ENCODE peak calls at places on chromosomes 16 and 17, in six cellular contexts. K is IMR-90, A is H9, P is mesendoderm, N is neuronal stem cell, S is mesenchymal stem cell. C is an unnamed sample. For H3K79me1, the result is how much of the 10 kb centered on the place peaks cover.

GRCh38 chr17:48526986-48527741 is 3.6 kb downstream of the HOXB1 start:
- DNase-seq in A (peak), K (no peak), S (no peak), N (no peak), P (no peak), C (no peak)

GRCh38 chr17:77375108-77375507 is 234.3 kb downstream of the SEC14L1 start:
- DNase-seq in P (no peak), A (no peak), N (no peak), S (no peak), K (no peak), C (peak)

GRCh38 chr16:14105976-14106375 is 34.9 kb downstream of the MRTFB start:
- DNase-seq in S (no peak), N (no peak), K (no peak), P (no peak), A (no peak), C (no peak)

GRCh38 chr17:27575100-27575911 is 55.7 kb upstream of the LGALS9 start:
- DNase-seq in K (no peak), P (no peak), N (no peak), S (no peak), A (no peak), C (peak)

GRCh38 chr17:40251576-40251975 is 32.5 kb downstream of the WIPF2 start:
- DNase-seq in A (no peak), N (no peak), S (peak), P (no peak), K (peak), C (no peak)

GRCh38 chr17:62187681-62188080 is 122.6 kb upstream of the MED13 start:
- DNase-seq in N (no peak), P (peak), K (peak), A (no peak), S (peak), C (no peak)

GRCh38 chr16:25716186-25716585 is 24.4 kb downstream of the HS3ST4 start:
- DNase-seq in P (peak), S (no peak), K (no peak), N (no peak), A (peak), C (no peak)

GRCh38 chr17:61009619-61010018 is 332.0 kb downstream of the BCAS3 start:
- DNase-seq in A (no peak), K (peak), N (no peak), P (no peak), S (peak), C (no peak)

GRCh38 chr16:754208-755097 is 6.1 kb upstream of the MSLN start:
- DNase-seq in N (no peak), K (no peak), A (no peak), P (no peak), S (no peak), C (no peak)

GRCh38 chr17:51035436-51035835 is 85.2 kb downstream of the SPAG9 start:
- DNase-seq in P (peak), N (peak), K (peak), S (peak), A (no peak), C (no peak)

GRCh38 chr16:66605177-66605999 is 884 bp downstream of the CMTM3 start:
- DNase-seq in S (peak), N (peak), P (peak), A (peak), K (peak), C (peak)

GRCh38 chr17:42459256-42459982 is 741 bp downstream of the ATP6V0A1 start:
- DNase-seq in K (peak), A (peak), N (no peak), S (peak), P (peak), C (peak)

GRCh38 chr16:87017388-87018012 is 299.7 kb downstream of the C16orf95 start:
- DNase-seq in K (peak), S (peak), N (no peak), P (peak), A (peak), C (no peak)

GRCh38 chr17:17151055-17151454 is 55.1 kb downstream of the PLD6 start:
- DNase-seq in P (no peak), K (peak), A (no peak), S (peak), N (no peak), C (peak)

GRCh38 chr16:30755955-30756780 is 5.7 kb downstream of the CFAP119 start:
- DNase-seq in P (no peak), N (no peak), S (no peak), A (no peak), K (no peak), C (no peak)

GRCh38 chr16:19753815-19754643 is 36.0 kb downstream of the IQCK start:
- DNase-seq in K (peak), A (no peak), N (no peak), P (peak), S (peak), C (no peak)

GRCh38 chr16:23286131-23286532 is 16.0 kb upstream of the SCNN1B start:
- DNase-seq in P (no peak), N (no peak), S (no peak), A (no peak), K (peak), C (peak)

GRCh38 chr16:28309811-28310311 is 17.5 kb downstream of the SBK1 start:
- DNase-seq in K (no peak), A (no peak), N (no peak), S (no peak), P (no peak), C (no peak)

GRCh38 chr17:49545007-49545660 is 30.5 kb upstream of the NXPH3 start:
- DNase-seq in N (no peak), S (no peak), P (no peak), K (no peak), A (no peak), C (no peak)

GRCh38 chr17:55318715-55319487 is 54.1 kb downstream of the HLF start:
- DNase-seq in A (no peak), S (no peak), N (no peak), P (no peak), K (no peak), C (no peak)

GRCh38 chr17:28760561-28760960 is 16.8 kb downstream of the TRAF4 start:
- DNase-seq in A (peak), P (no peak), S (no peak), K (no peak), N (no peak), C (no peak)

GRCh38 chr17:44901323-44901965 is 2.2 kb upstream of the EFTUD2 start:
- DNase-seq in A (no peak), S (peak), N (no peak), K (peak), P (no peak), C (no peak)

GRCh38 chr17:81158688-81159590 is 6.4 kb upstream of the PVALEF start:
- DNase-seq in K (no peak), P (no peak), N (no peak), S (no peak), A (no peak), C (no peak)

GRCh38 chr16:726438-727290 is at the start of the genes CCDC78 and HAGHL:
- DNase-seq in K (peak), A (peak), S (peak), N (no peak), P (peak), C (peak)

GRCh38 chr17:2337152-2337810 is at the start of gene SGSM2:
- DNase-seq in P (peak), S (peak), K (peak), N (peak), A (peak), C (no peak)

GRCh38 chr17:2331303-2331702 is 5.0 kb downstream of the TSR1 start:
- DNase-seq in A (no peak), K (no peak), S (no peak), P (no peak), N (no peak), C (no peak)

GRCh38 chr17:2337811-2338657 is 733 bp downstream of the SGSM2 start:
- DNase-seq in P (peak), K (peak), N (peak), A (peak), S (peak), C (peak)

GRCh38 chr17:2335726-2336214 is 487 bp downstream of the TSR1 start:
- DNase-seq in S (peak), A (no peak), K (no peak), N (no peak), P (peak), C (no peak)

DNA sequence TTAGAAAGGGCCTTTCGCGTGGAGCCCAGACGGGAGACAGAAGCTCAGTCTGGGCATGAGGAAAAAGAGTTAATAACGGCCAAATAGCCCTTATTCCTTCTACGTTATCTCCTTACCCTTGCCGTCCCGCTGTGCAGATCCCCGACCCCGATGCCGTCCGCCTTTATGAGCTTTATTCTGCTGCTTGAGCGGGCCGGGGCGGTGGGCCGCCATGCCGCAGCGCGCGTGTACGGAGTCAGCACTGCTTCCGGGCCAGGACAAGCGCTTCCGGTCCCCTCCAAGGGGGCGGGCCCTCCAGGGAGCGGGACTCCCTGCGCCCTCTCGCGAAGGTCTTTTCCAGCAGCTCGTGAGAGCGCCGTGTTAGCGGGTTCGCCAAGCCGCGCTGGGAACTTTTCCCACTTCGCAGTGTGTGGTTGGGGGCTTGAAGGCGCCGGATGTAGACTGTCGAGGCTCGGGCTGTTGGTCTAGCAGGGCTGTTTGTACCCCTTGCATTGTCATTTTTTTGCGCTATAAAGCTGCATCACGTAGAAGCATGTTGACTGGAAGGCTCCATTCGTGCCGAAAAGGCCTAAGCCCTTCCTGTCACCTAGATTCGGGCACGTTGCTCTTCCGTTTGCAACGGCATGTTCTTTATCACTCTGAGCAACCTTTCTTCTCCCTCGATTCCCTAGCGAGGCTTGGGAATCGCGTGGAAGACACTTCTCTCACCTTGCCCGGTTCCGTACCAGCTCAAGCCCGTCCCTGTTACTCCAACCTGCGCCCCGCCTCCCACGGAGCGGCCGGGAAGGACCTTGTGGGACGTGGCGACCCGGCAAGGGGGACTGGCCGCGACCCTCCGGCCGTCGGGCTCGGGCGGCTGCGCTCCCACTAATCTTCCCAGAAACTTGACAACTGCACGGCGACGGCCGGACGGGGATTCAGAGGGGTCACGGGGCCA is at the start of gene TSR1:
- DNase-seq in P (peak), N (peak), S (peak), A (peak), K (peak), C (peak)
- H3K23ac ChIP-seq in P (peak), N (peak), S (peak), A (no peak), K (peak), C (no peak)

GRCh38 chr16:89315791-89316581 is 98.5 kb downstream of the ZNF778 start:
- DNase-seq in S (peak), K (peak), P (no peak), A (no peak), N (no peak), C (peak)

GRCh38 chr16:89318430-89318758 is 100.9 kb downstream of the ZNF778 start:
- DNase-seq in P (no peak), S (no peak), N (no peak), A (no peak), K (no peak), C (no peak)

GRCh38 chr16:89316701-89317100 is 99.2 kb downstream of the ZNF778 start:
- DNase-seq in N (no peak), S (no peak), P (no peak), A (no peak), K (no peak), C (no peak)

GRCh38 chr16:89317729-89318429 is 100.4 kb downstream of the ZNF778 start:
- DNase-seq in P (no peak), N (no peak), K (no peak), A (no peak), S (no peak), C (no peak)

GRCh38 chr16:89317101-89317671 is 99.7 kb downstream of the ZNF778 start:
- DNase-seq in S (no peak), P (no peak), A (no peak), N (no peak), K (no peak), C (no peak)
- H3K79me1 ChIP-seq in S (under half), P (half or more), A (under half), N (half or more), K (under half), C (under half)

GRCh38 chr17:47099451-47099986 is 89.6 kb downstream of the CDC27 start:
- DNase-seq in S (no peak), K (no peak), N (no peak), A (no peak), P (peak), C (peak)

GRCh38 chr17:47102914-47103313 is 86.2 kb downstream of the CDC27 start:
- DNase-seq in P (no peak), N (no peak), A (no peak), S (no peak), K (no peak), C (no peak)

GRCh38 chr17:47096343-47096742 is 92.8 kb downstream of the CDC27 start:
- DNase-seq in P (no peak), A (no peak), N (no peak), K (no peak), S (no peak), C (no peak)

GRCh38 chr17:47095268-47095667 is 93.8 kb downstream of the CDC27 start:
- DNase-seq in N (no peak), S (no peak), K (no peak), A (no peak), P (no peak), C (no peak)

DNA sequence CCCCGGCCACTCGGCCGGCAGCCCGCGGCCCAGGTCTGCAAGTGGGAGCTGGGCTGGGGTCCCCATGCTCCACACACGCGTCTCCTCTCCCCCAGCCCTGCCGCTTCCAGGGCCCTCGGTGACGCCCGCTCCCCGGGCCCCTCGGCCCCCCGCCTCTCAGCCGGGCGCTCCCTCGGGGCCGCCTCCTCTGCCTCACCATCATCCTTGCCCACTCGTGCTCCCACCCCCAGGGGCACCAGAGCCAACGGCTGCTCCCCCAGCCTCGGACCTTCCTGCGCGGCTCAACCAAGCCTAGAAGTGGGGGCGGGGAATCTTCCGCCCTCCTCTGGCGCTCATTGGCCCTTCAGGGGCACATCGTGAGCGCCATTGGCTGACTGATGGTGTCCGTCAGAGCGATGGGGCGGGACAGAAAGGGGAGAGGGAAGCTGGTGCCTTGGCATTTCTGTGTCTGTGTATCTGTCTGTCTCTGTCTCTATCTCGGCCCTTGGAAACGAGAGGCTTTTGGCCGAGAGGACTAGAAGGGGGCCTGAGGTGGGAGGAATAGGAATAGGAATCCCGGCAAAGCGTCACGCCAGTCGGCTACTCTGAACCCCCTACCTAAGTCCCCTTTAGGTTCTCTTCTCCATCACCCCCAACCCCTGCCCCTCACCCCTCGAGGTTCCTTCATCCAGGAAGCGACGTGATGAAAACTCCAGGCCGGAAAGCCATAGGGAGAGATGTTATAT is 88.9 kb downstream of the CDC27 start:
- DNase-seq in P (peak), K (peak), S (peak), N (peak), A (peak), C (peak)
- H3K18ac ChIP-seq in P (peak), K (no peak), S (peak), N (peak), A (no peak), C (peak)

DNA sequence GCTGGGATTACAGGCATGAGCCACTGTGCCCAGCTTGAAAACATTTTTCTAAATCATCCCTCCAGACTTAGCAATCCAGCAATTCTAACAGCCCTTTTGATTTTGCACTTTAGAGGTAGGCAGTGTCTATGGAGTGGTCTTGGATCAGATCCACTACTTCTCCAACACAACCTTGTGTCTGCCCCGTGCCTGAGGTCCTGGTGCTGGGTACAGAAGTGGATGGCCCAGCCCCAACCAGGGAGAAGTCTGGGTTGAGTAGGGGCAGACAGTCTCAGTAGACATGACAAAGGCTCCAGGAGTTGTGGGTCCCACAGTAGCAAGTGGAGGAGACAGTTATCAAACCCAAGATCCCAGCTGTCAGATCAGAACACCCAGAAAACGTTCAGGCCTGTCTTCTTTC is 71.9 kb upstream of the CACNG5 start:
- DNase-seq in N (no peak), S (no peak), A (no peak), K (no peak), P (no peak), C (no peak)
- H3K23ac ChIP-seq in N (no peak), S (no peak), A (no peak), K (no peak), P (no peak), C (no peak)

C was measured in trophoblast cell.